ENCODE peak calls at places on chromosome 4, in six cellular contexts. E, Q, A, S, H and P are unnamed samples.

GRCh38 chr4:3031357-3032064 is 42.8 kb downstream of the HTT-AS start:
- DNase-seq in H (no peak), E (no peak), A (no peak), S (peak), Q (peak), P (no peak)

GRCh38 chr4:140344111-140344510 is 29.3 kb upstream of the SCOC start:
- DNase-seq in S (no peak), H (no peak), Q (no peak), E (no peak), A (no peak), P (no peak)

GRCh38 chr4:82790060-82790660 is 8.4 kb downstream of the SCD5 start:
- DNase-seq in H (no peak), A (no peak), E (no peak), Q (no peak), S (no peak), P (no peak)

GRCh38 chr4:2484169-2484568 is 15.3 kb downstream of the RNF4 start:
- DNase-seq in S (no peak), Q (no peak), H (no peak), E (peak), A (no peak), P (no peak)

GRCh38 chr4:88219099-88219498 is 60.7 kb upstream of the ABCG2 start:
- DNase-seq in E (no peak), H (peak), S (no peak), A (peak), Q (peak), P (peak)

GRCh38 chr4:188624370-188624769 is 485.1 kb downstream of the TRIML1 start:
- DNase-seq in A (no peak), H (no peak), Q (no peak), E (no peak), S (no peak), P (no peak)

GRCh38 chr4:80180743-80181142 is 16.6 kb upstream of the PRDM8 start:
- DNase-seq in Q (peak), H (peak), S (no peak), A (no peak), E (no peak), P (no peak)

GRCh38 chr4:176769519-176769918 is 23.2 kb downstream of the VEGFC start:
- DNase-seq in Q (peak), H (peak), A (no peak), S (no peak), E (no peak), P (peak)

GRCh38 chr4:58061967-58062366 is 951.8 kb upstream of the IGFBP7 start:
- DNase-seq in E (no peak), A (no peak), H (no peak), S (no peak), Q (peak), P (no peak)

GRCh38 chr4:106986486-106986885 is 49.6 kb downstream of the DKK2 start:
- DNase-seq in S (no peak), E (no peak), H (peak), Q (no peak), A (no peak), P (peak)

GRCh38 chr4:105496899-105497298 is 23.0 kb upstream of the PPA2 start:
- DNase-seq in S (no peak), E (no peak), Q (peak), H (no peak), A (no peak), P (no peak)

GRCh38 chr4:25859429-25860148 is 3.2 kb downstream of the SEL1L3 start:
- DNase-seq in E (no peak), H (no peak), Q (no peak), A (peak), S (no peak), P (no peak)

GRCh38 chr4:138831943-138832342 is 183.6 kb upstream of the NOCT start:
- DNase-seq in Q (no peak), E (no peak), H (no peak), A (no peak), S (no peak), P (no peak)

GRCh38 chr4:87220094-87220831 is at the start of gene KLHL8:
- DNase-seq in S (peak), A (peak), Q (peak), E (peak), H (peak), P (peak)

GRCh38 chr4:184441461-184442392 is 32.6 kb downstream of the IRF2 start:
- DNase-seq in S (no peak), A (no peak), E (no peak), Q (no peak), H (peak), P (peak)

GRCh38 chr4:72374156-72374555 is 194.9 kb downstream of the ADAMTS3 start:
- DNase-seq in S (no peak), E (no peak), Q (no peak), A (no peak), H (no peak), P (no peak)

GRCh38 chr4:48727666-48728459 is 52.2 kb downstream of the FRYL start:
- DNase-seq in E (no peak), S (no peak), H (no peak), A (no peak), Q (no peak), P (no peak)
- H3K4me3 ChIP-seq in E (no peak), S (no peak), H (no peak), A (no peak), Q (no peak), P (no peak)

DNA sequence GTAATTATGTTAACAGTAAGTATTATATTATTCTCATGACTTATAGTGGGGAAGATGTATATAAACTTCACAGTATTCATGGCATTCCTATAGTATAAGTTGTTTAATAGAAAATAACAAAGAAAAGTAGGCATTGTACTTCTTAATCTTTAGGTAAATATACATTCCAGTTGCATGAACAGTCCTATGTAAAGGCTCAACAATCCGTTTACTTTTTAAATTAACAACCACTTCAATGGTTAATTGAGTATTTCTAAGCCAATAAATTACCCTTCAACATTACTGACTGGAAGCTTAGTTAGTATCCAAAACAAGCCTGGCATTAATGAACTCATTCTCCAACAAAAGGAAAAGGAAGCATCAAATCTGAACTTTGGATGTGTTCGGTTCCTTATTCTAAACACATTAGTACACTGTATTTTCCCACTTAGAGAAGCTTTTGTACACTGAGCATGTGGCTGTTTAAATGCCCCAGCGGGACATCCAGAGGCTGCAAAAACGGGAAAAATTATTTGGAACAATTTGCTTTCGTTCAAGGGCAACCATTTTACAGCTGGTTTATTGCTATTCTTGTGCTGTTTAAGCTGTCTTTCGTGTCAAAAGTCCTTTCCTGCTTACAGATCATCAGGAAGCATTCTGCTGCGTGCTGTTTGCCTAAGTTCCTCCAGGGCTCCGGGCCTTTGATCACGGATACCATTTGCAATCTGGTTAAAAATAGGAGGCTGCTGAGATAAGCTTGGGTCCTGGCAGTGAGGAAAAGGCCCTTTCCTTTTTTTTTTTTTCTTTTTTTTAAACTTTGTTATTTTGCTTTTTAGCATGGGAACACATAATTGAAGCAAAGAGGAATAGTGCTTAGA is 460.3 kb downstream of the SPRY1 start:
- DNase-seq in S (peak), E (no peak), Q (peak), H (peak), A (no peak), P (peak)
- H3K4me3 ChIP-seq in S (no peak), E (no peak), Q (peak), H (peak), A (no peak), P (no peak)

GRCh38 chr4:68011684-68012083 is 48.4 kb upstream of the TMPRSS11A start:
- DNase-seq in S (no peak), A (no peak), E (no peak), Q (no peak), H (no peak), P (no peak)
- H3K4me3 ChIP-seq in S (no peak), A (no peak), E (no peak), Q (no peak), H (no peak), P (no peak)

DNA sequence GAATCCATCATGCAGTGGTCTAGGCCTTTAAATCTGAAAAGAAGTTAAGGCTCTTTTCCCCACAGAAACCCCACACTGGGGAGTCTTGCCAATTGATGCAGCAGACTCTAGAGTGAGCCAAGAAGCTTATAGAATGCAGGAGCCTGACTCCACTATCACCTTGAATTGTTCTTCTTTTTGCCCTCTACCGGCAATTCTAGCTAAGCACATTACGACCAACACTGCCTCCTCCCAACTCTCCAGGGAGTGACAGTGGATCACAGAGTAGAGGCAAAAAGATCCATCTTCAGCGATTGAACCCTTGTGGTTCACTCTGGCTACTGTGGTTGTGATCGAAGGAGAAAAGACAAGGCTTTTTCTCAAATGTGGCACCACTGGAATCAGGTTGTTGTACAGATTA is 331.5 kb downstream of the NKX6-1 start:
- DNase-seq in S (no peak), E (no peak), A (no peak), Q (no peak), H (no peak), P (no peak)
- H3K4me3 ChIP-seq in S (no peak), E (no peak), A (no peak), Q (no peak), H (no peak), P (no peak)

GRCh38 chr4:151541438-151542071 is 132.6 kb downstream of the FHIP1A start:
- DNase-seq in H (peak), Q (peak), S (no peak), E (no peak), A (no peak), P (peak)
- H3K4me3 ChIP-seq in H (no peak), Q (peak), S (no peak), E (no peak), A (no peak), P (no peak)

GRCh38 chr4:169251291-169252235 is 19.2 kb downstream of the SH3RF1 start:
- DNase-seq in A (no peak), Q (peak), E (no peak), S (no peak), H (no peak), P (no peak)

GRCh38 chr4:169250796-169251195 is 20.0 kb downstream of the SH3RF1 start:
- DNase-seq in E (no peak), S (no peak), H (no peak), A (no peak), Q (no peak), P (no peak)

GRCh38 chr4:169253087-169253675 is 17.6 kb downstream of the SH3RF1 start:
- DNase-seq in H (no peak), A (no peak), E (no peak), Q (no peak), S (no peak), P (no peak)

GRCh38 chr4:169253904-169254303 is 16.9 kb downstream of the SH3RF1 start:
- DNase-seq in S (no peak), H (peak), E (no peak), A (no peak), Q (peak), P (peak)

GRCh38 chr4:169252339-169253086 is 18.2 kb downstream of the SH3RF1 start:
- DNase-seq in A (no peak), E (no peak), Q (no peak), H (no peak), S (no peak), P (peak)
- H3K4me3 ChIP-seq in A (no peak), E (no peak), Q (peak), H (no peak), S (no peak), P (no peak)

DNA sequence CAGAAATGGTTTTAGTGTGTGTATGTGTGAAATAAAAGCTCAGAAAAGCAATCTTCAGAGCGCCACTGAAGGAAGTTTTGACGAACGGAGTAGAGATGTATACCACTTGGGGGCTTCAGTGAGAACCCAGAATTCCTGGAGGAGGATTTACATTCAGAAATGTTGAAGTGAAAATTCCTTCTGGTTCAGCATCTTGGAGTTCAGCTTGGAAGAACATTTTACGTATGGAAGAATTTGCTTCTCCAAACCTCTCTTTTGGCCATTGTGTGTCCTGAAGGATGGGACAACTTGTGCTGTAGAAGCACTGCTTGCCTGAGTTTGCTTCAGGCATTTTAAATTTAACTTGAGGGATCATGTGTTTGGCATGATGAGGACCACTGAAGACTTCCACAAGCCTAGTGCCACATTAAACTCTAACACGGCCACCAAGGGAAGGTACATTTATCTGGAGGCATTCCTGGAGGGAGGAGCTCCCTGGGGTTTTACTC is 704 bp downstream of the SHROOM3 start:
- DNase-seq in H (no peak), E (no peak), A (no peak), Q (no peak), S (no peak), P (no peak)
- H3K4me3 ChIP-seq in H (peak), E (peak), A (no peak), Q (no peak), S (no peak), P (no peak)

GRCh38 chr4:42750831-42751230 is 93.9 kb upstream of the ATP8A1 start:
- DNase-seq in H (no peak), Q (no peak), A (no peak), S (no peak), E (no peak), P (no peak)
- H3K4me3 ChIP-seq in H (no peak), Q (no peak), A (no peak), S (no peak), E (no peak), P (no peak)

GRCh38 chr4:54101190-54102041 is 1.5 kb downstream of the GSX2 start:
- DNase-seq in S (no peak), H (no peak), E (no peak), A (no peak), Q (no peak), P (no peak)

GRCh38 chr4:54102747-54103146 is 2.8 kb downstream of the GSX2 start:
- DNase-seq in S (no peak), H (no peak), Q (no peak), A (no peak), E (no peak), P (no peak)

GRCh38 chr4:54104907-54105306 is 4.9 kb downstream of the GSX2 start:
- DNase-seq in A (no peak), E (no peak), Q (no peak), H (no peak), S (no peak), P (no peak)

GRCh38 chr4:54100607-54101189 is 735 bp downstream of the GSX2 start:
- DNase-seq in E (peak), H (peak), A (no peak), Q (no peak), S (no peak), P (no peak)

DNA sequence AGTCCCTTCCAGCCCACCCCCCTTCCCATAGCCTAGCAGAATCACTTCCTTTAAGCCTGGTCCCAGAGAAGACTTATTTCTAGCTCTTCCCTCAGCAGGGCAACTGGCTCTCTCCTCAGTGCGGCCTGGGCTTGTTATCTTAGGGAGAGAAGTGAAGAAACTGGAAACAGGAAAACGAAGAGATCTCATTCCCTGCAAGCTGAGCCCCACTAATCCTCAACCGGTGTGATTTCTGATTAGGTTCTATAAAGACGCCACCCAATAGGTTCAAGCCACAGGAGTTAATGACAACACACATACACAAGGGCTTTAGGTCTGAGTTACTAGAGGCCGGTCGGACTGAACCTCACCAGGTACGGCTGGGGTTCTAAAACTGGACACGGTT is 3.2 kb downstream of the GSX2 start:
- DNase-seq in H (peak), A (no peak), S (no peak), Q (no peak), E (no peak), P (peak)
- H3K4me3 ChIP-seq in H (no peak), A (no peak), S (no peak), Q (no peak), E (no peak), P (no peak)

DNA sequence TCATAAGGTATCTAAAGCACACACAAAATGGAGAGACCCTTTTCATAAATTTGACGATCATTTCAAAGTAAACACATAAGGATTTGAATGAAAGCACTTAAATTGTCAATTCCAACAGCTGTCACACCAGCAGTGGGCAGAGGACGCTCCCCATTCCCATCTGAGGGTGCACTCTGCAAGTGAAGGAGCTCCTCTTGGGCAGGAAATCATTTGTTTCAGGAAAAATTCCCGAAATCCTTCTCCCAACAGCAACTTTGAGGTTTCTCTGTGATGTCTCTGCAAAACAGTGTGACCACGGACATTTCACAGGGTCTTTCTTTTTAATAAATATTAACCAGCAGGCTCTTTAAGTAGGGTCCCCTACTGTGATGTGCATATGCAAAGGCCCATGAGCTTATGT is 111.0 kb downstream of the EPHA5 start:
- DNase-seq in H (no peak), A (no peak), Q (no peak), E (no peak), S (no peak), P (no peak)
- H3K4me3 ChIP-seq in H (no peak), A (no peak), Q (no peak), E (no peak), S (no peak), P (no peak)